ENCODE peak calls at places on chromosomes 4 and X, in six cellular contexts. One of them, this sample, is unnamed.

GRCh38 chr4:828641-829271 is 2.8 kb upstream of the CPLX1 start:
- DNase-seq in SK-N-SH: peak
- DNase-seq in HCT116: no peak
- DNase-seq in HepG2: peak
- DNase-seq in GM12878: no peak
- DNase-seq in H1: no peak
- DNase-seq in this sample: no peak

GRCh38 chrX:120297923-120298322 is 13.3 kb downstream of the TMEM255A start:
- DNase-seq in SK-N-SH: no peak
- DNase-seq in HCT116: no peak
- DNase-seq in HepG2: peak
- DNase-seq in GM12878: no peak
- DNase-seq in H1: no peak
- DNase-seq in this sample: no peak

GRCh38 chr4:140851032-140851636 is 94.9 kb upstream of the TBC1D9 start:
- DNase-seq in SK-N-SH: peak
- DNase-seq in HCT116: peak
- DNase-seq in HepG2: peak
- DNase-seq in GM12878: peak
- DNase-seq in H1: peak
- DNase-seq in this sample: peak

GRCh38 chr4:182537031-182537617 is 293.9 kb downstream of the TENM3 start:
- DNase-seq in SK-N-SH: no peak
- DNase-seq in HCT116: no peak
- DNase-seq in HepG2: no peak
- DNase-seq in GM12878: no peak
- DNase-seq in H1: no peak
- DNase-seq in this sample: no peak

GRCh38 chrX:72569786-72570185 is 2.9 kb downstream of the HDAC8 start:
- DNase-seq in SK-N-SH: no peak
- DNase-seq in HCT116: no peak
- DNase-seq in HepG2: no peak
- DNase-seq in GM12878: no peak
- DNase-seq in H1: no peak
- DNase-seq in this sample: no peak

GRCh38 chrX:2629316-2630168 is 61.6 kb upstream of the CD99 start:
- DNase-seq in SK-N-SH: no peak
- DNase-seq in HCT116: no peak
- DNase-seq in HepG2: peak
- DNase-seq in GM12878: no peak
- DNase-seq in H1: no peak
- DNase-seq in this sample: no peak

GRCh38 chr4:113564493-113564892 is 197.0 kb downstream of the CAMK2D start:
- DNase-seq in SK-N-SH: no peak
- DNase-seq in HCT116: no peak
- DNase-seq in HepG2: no peak
- DNase-seq in GM12878: no peak
- DNase-seq in H1: no peak
- DNase-seq in this sample: no peak

GRCh38 chrX:12711435-12712040 is 79.7 kb upstream of the PRPS2 start:
- DNase-seq in SK-N-SH: no peak
- DNase-seq in HCT116: no peak
- DNase-seq in HepG2: no peak
- DNase-seq in GM12878: no peak
- DNase-seq in H1: no peak
- DNase-seq in this sample: no peak

GRCh38 chr4:74541611-74542177 is 96.8 kb downstream of the AREG start:
- DNase-seq in SK-N-SH: no peak
- DNase-seq in HCT116: no peak
- DNase-seq in HepG2: no peak
- DNase-seq in GM12878: no peak
- DNase-seq in H1: no peak
- DNase-seq in this sample: no peak

GRCh38 chr4:143773998-143774898 is 73.8 kb upstream of the FREM3 start:
- DNase-seq in SK-N-SH: peak
- DNase-seq in HCT116: peak
- DNase-seq in HepG2: peak
- DNase-seq in GM12878: peak
- DNase-seq in H1: peak
- DNase-seq in this sample: peak

GRCh38 chr4:113450681-113451080 is 310.9 kb downstream of the CAMK2D start:
- DNase-seq in SK-N-SH: no peak
- DNase-seq in HCT116: no peak
- DNase-seq in HepG2: no peak
- DNase-seq in GM12878: no peak
- DNase-seq in H1: no peak
- DNase-seq in this sample: no peak

GRCh38 chrX:53268173-53268572 is 13.2 kb downstream of the IQSEC2 start:
- DNase-seq in SK-N-SH: no peak
- DNase-seq in HCT116: no peak
- DNase-seq in HepG2: no peak
- DNase-seq in GM12878: no peak
- DNase-seq in H1: no peak
- DNase-seq in this sample: no peak

GRCh38 chr4:26861434-26862186 is 969 bp downstream of the STIM2 start:
- DNase-seq in SK-N-SH: peak
- DNase-seq in HCT116: no peak
- DNase-seq in HepG2: peak
- DNase-seq in GM12878: no peak
- DNase-seq in H1: peak
- DNase-seq in this sample: peak

GRCh38 chr4:4860381-4860802 is 927 bp downstream of the MSX1 start:
- DNase-seq in SK-N-SH: no peak
- DNase-seq in HCT116: no peak
- DNase-seq in HepG2: peak
- DNase-seq in GM12878: no peak
- DNase-seq in H1: peak
- DNase-seq in this sample: no peak

GRCh38 chr4:134952775-134953174 is 751.2 kb upstream of the PABPC4L start:
- DNase-seq in SK-N-SH: no peak
- DNase-seq in HCT116: no peak
- DNase-seq in HepG2: no peak
- DNase-seq in GM12878: no peak
- DNase-seq in H1: no peak
- DNase-seq in this sample: no peak

GRCh38 chr4:186137193-186137792 is 32.8 kb downstream of the FAM149A start:
- DNase-seq in SK-N-SH: peak
- DNase-seq in HCT116: peak
- DNase-seq in HepG2: no peak
- DNase-seq in GM12878: no peak
- DNase-seq in H1: no peak
- DNase-seq in this sample: peak

GRCh38 chr4:8910822-8911310 is 39.2 kb upstream of the HMX1 start:
- DNase-seq in SK-N-SH: no peak
- DNase-seq in HCT116: no peak
- DNase-seq in HepG2: no peak
- DNase-seq in GM12878: no peak
- DNase-seq in H1: peak
- DNase-seq in this sample: no peak

GRCh38 chrX:39133971-39134370 is 332.7 kb downstream of the MID1IP1 start:
- DNase-seq in SK-N-SH: no peak
- DNase-seq in HCT116: no peak
- DNase-seq in HepG2: no peak
- DNase-seq in GM12878: no peak
- DNase-seq in H1: peak
- DNase-seq in this sample: peak

GRCh38 chr4:159698336-159698735 is 595.5 kb downstream of the RAPGEF2 start:
- DNase-seq in SK-N-SH: no peak
- DNase-seq in HCT116: no peak
- DNase-seq in HepG2: no peak
- DNase-seq in GM12878: no peak
- DNase-seq in H1: no peak
- DNase-seq in this sample: no peak
- TF ChIP-seq JUND in SK-N-SH: no peak
- TF ChIP-seq JUND in HCT116: no peak
- TF ChIP-seq JUND in HepG2: no peak
- TF ChIP-seq JUND in GM12878: no peak
- TF ChIP-seq JUND in H1: no peak
- TF ChIP-seq JUND in this sample: no peak

GRCh38 chr4:76238236-76238635 is 13.3 kb upstream of the FAM47E start:
- DNase-seq in SK-N-SH: no peak
- DNase-seq in HCT116: no peak
- DNase-seq in HepG2: no peak
- DNase-seq in GM12878: no peak
- DNase-seq in H1: no peak
- DNase-seq in this sample: no peak

GRCh38 chr4:76235407-76235806 is 16.1 kb upstream of the FAM47E start:
- DNase-seq in SK-N-SH: no peak
- DNase-seq in HCT116: no peak
- DNase-seq in HepG2: no peak
- DNase-seq in GM12878: no peak
- DNase-seq in H1: no peak
- DNase-seq in this sample: no peak

GRCh38 chr4:76240236-76240635 is 11.3 kb upstream of the FAM47E start:
- DNase-seq in SK-N-SH: no peak
- DNase-seq in HCT116: no peak
- DNase-seq in HepG2: no peak
- DNase-seq in GM12878: no peak
- DNase-seq in H1: no peak
- DNase-seq in this sample: no peak

GRCh38 chr4:76235915-76236314 is 15.6 kb upstream of the FAM47E start:
- DNase-seq in SK-N-SH: no peak
- DNase-seq in HCT116: no peak
- DNase-seq in HepG2: no peak
- DNase-seq in GM12878: no peak
- DNase-seq in H1: no peak
- DNase-seq in this sample: peak

GRCh38 chr4:76238701-76239100 is 12.8 kb upstream of the FAM47E start:
- DNase-seq in SK-N-SH: no peak
- DNase-seq in HCT116: no peak
- DNase-seq in HepG2: no peak
- DNase-seq in GM12878: no peak
- DNase-seq in H1: no peak
- DNase-seq in this sample: no peak
- TF ChIP-seq JUND in SK-N-SH: no peak
- TF ChIP-seq JUND in HCT116: no peak
- TF ChIP-seq JUND in HepG2: no peak
- TF ChIP-seq JUND in GM12878: no peak
- TF ChIP-seq JUND in H1: no peak
- TF ChIP-seq JUND in this sample: no peak

GRCh38 chr4:98516042-98516440 is 142.4 kb downstream of the TSPAN5 start:
- DNase-seq in SK-N-SH: no peak
- DNase-seq in HCT116: peak
- DNase-seq in HepG2: peak
- DNase-seq in GM12878: no peak
- DNase-seq in H1: no peak
- DNase-seq in this sample: no peak

GRCh38 chr4:98512918-98513317 is 145.5 kb downstream of the TSPAN5 start:
- DNase-seq in SK-N-SH: no peak
- DNase-seq in HCT116: no peak
- DNase-seq in HepG2: no peak
- DNase-seq in GM12878: no peak
- DNase-seq in H1: no peak
- DNase-seq in this sample: no peak

GRCh38 chr4:98516441-98517323 is 141.7 kb downstream of the TSPAN5 start:
- DNase-seq in SK-N-SH: no peak
- DNase-seq in HCT116: no peak
- DNase-seq in HepG2: no peak
- DNase-seq in GM12878: no peak
- DNase-seq in H1: no peak
- DNase-seq in this sample: no peak

GRCh38 chr4:98517444-98518021 is 140.9 kb downstream of the TSPAN5 start:
- DNase-seq in SK-N-SH: no peak
- DNase-seq in HCT116: no peak
- DNase-seq in HepG2: peak
- DNase-seq in GM12878: no peak
- DNase-seq in H1: no peak
- DNase-seq in this sample: no peak

GRCh38 chr4:98514930-98515809 is 143.2 kb downstream of the TSPAN5 start:
- DNase-seq in SK-N-SH: peak
- DNase-seq in HCT116: no peak
- DNase-seq in HepG2: no peak
- DNase-seq in GM12878: no peak
- DNase-seq in H1: no peak
- DNase-seq in this sample: no peak
- TF ChIP-seq JUND in SK-N-SH: no peak
- TF ChIP-seq JUND in HCT116: no peak
- TF ChIP-seq JUND in HepG2: no peak
- TF ChIP-seq JUND in GM12878: no peak
- TF ChIP-seq JUND in H1: no peak
- TF ChIP-seq JUND in this sample: no peak

GRCh38 chr4:181017038-181017437 is 1226.2 kb upstream of the TENM3 start:
- DNase-seq in SK-N-SH: no peak
- DNase-seq in HCT116: no peak
- DNase-seq in HepG2: no peak
- DNase-seq in GM12878: no peak
- DNase-seq in H1: no peak
- DNase-seq in this sample: no peak

GRCh38 chr4:181018472-181018871 is 1224.7 kb upstream of the TENM3 start:
- DNase-seq in SK-N-SH: no peak
- DNase-seq in HCT116: no peak
- DNase-seq in HepG2: no peak
- DNase-seq in GM12878: no peak
- DNase-seq in H1: no peak
- DNase-seq in this sample: no peak

DNA sequence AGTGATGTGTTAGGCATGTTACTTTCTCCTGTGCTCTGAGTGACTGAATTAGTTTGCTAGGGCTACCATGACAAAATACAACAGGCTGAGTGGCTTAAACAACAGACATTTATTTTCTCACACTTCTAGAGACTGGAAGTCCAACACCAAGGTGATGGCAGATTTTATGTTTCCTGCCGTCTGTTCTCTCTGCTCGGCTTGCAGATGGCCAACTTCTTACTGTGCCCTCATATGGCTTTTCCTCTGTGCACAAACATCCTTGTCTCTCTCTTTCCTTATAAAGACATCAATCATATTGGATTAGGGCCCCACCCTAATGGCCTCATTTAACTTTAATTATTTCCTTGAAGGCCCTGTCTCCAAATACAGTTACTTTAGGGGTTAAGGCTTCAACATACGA is 1224.2 kb upstream of the TENM3 start:
- DNase-seq in SK-N-SH: no peak
- DNase-seq in HCT116: no peak
- DNase-seq in HepG2: no peak
- DNase-seq in GM12878: no peak
- DNase-seq in H1: no peak
- DNase-seq in this sample: no peak
- TF ChIP-seq JUND in SK-N-SH: no peak
- TF ChIP-seq JUND in HCT116: no peak
- TF ChIP-seq JUND in HepG2: no peak
- TF ChIP-seq JUND in GM12878: no peak
- TF ChIP-seq JUND in H1: no peak
- TF ChIP-seq JUND in this sample: no peak

DNA sequence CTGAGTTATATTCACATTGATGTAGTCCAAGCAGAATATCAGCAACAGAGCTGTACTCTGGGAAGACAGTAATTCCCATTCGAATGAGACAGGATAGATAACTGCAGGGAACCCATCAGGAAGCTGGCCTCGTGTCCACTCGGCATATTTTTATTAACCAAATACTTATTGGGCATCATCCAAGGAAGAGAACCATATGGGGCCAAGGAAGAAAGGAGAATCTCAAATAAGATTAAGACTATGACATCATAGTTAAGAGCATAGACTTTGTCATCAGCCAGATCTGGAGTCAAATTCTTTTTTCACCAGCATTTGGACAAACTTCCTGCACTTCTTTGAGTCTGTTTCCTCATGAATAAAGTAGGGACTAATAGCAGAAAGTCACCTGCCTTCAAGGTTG is 198.0 kb downstream of the SOWAHB start:
- DNase-seq in SK-N-SH: no peak
- DNase-seq in HCT116: no peak
- DNase-seq in HepG2: no peak
- DNase-seq in GM12878: no peak
- DNase-seq in H1: no peak
- DNase-seq in this sample: no peak
- TF ChIP-seq JUND in SK-N-SH: peak
- TF ChIP-seq JUND in HCT116: no peak
- TF ChIP-seq JUND in HepG2: no peak
- TF ChIP-seq JUND in GM12878: no peak
- TF ChIP-seq JUND in H1: no peak
- TF ChIP-seq JUND in this sample: no peak

GRCh38 chrX:136620780-136621179 is 27.2 kb upstream of the CD40LG start:
- DNase-seq in SK-N-SH: no peak
- DNase-seq in HCT116: no peak
- DNase-seq in HepG2: no peak
- DNase-seq in GM12878: no peak
- DNase-seq in H1: no peak
- DNase-seq in this sample: no peak
- TF ChIP-seq JUND in SK-N-SH: no peak
- TF ChIP-seq JUND in HCT116: no peak
- TF ChIP-seq JUND in HepG2: no peak
- TF ChIP-seq JUND in GM12878: no peak
- TF ChIP-seq JUND in H1: no peak
- TF ChIP-seq JUND in this sample: no peak

This sample was measured in T47D.